ENCODE peak calls at places on chromosomes 7 and 10, in seven cellular contexts. One of them, this sample, is unnamed.

GRCh38 chr7:75870557-75870956 is 8.3 kb upstream of the RHBDD2 start:
- DNase-seq in fibroblast of the aortic adventitia: no peak
- DNase-seq in GM23338: no peak
- DNase-seq in psoas muscle: no peak
- DNase-seq in PC-3: no peak
- DNase-seq in RWPE1: no peak
- DNase-seq in mesothelial cell of epicardium: no peak
- DNase-seq in this sample: no peak

GRCh38 chr7:102991540-102992214 is 78.9 kb downstream of the LRRC17 start:
- DNase-seq in fibroblast of the aortic adventitia: peak
- DNase-seq in GM23338: no peak
- DNase-seq in RWPE1: peak
- DNase-seq in PC-3: peak
- DNase-seq in mesothelial cell of epicardium: no peak
- DNase-seq in psoas muscle: no peak
- DNase-seq in this sample: peak

GRCh38 chr10:94133239-94133638 is 139.5 kb downstream of the PLCE1 start:
- DNase-seq in mesothelial cell of epicardium: no peak
- DNase-seq in psoas muscle: peak
- DNase-seq in PC-3: peak
- DNase-seq in RWPE1: no peak
- DNase-seq in fibroblast of the aortic adventitia: no peak
- DNase-seq in GM23338: no peak
- DNase-seq in this sample: no peak

GRCh38 chr7:69849268-69849667 is 251.0 kb downstream of the AUTS2 start:
- DNase-seq in PC-3: no peak
- DNase-seq in mesothelial cell of epicardium: no peak
- DNase-seq in RWPE1: no peak
- DNase-seq in GM23338: no peak
- DNase-seq in fibroblast of the aortic adventitia: no peak
- DNase-seq in psoas muscle: no peak
- DNase-seq in this sample: no peak

GRCh38 chr7:120856621-120857352 is 1.2 kb downstream of the TSPAN12 start:
- DNase-seq in GM23338: peak
- DNase-seq in PC-3: peak
- DNase-seq in psoas muscle: peak
- DNase-seq in mesothelial cell of epicardium: peak
- DNase-seq in fibroblast of the aortic adventitia: no peak
- DNase-seq in RWPE1: no peak
- DNase-seq in this sample: no peak

GRCh38 chr7:48140001-48140681 is 31.1 kb upstream of the ABCA13 start:
- DNase-seq in mesothelial cell of epicardium: no peak
- DNase-seq in fibroblast of the aortic adventitia: peak
- DNase-seq in PC-3: peak
- DNase-seq in GM23338: no peak
- DNase-seq in RWPE1: no peak
- DNase-seq in psoas muscle: no peak
- DNase-seq in this sample: peak

GRCh38 chr10:101683226-101683625 is 11.7 kb downstream of the FBXW4 start:
- DNase-seq in PC-3: no peak
- DNase-seq in RWPE1: no peak
- DNase-seq in mesothelial cell of epicardium: no peak
- DNase-seq in GM23338: no peak
- DNase-seq in fibroblast of the aortic adventitia: no peak
- DNase-seq in psoas muscle: no peak
- DNase-seq in this sample: no peak

GRCh38 chr7:104230606-104231005 is 22.8 kb upstream of the ORC5 start:
- DNase-seq in GM23338: no peak
- DNase-seq in fibroblast of the aortic adventitia: no peak
- DNase-seq in psoas muscle: no peak
- DNase-seq in mesothelial cell of epicardium: no peak
- DNase-seq in RWPE1: no peak
- DNase-seq in PC-3: no peak
- DNase-seq in this sample: no peak

GRCh38 chr7:4097001-4097609 is 585.0 kb upstream of the FOXK1 start:
- DNase-seq in PC-3: no peak
- DNase-seq in GM23338: no peak
- DNase-seq in psoas muscle: no peak
- DNase-seq in fibroblast of the aortic adventitia: no peak
- DNase-seq in RWPE1: no peak
- DNase-seq in mesothelial cell of epicardium: no peak
- DNase-seq in this sample: no peak

GRCh38 chr7:5635461-5636445 is 145.7 kb downstream of the RNF216 start:
- DNase-seq in mesothelial cell of epicardium: no peak
- DNase-seq in fibroblast of the aortic adventitia: peak
- DNase-seq in psoas muscle: no peak
- DNase-seq in RWPE1: no peak
- DNase-seq in GM23338: no peak
- DNase-seq in PC-3: no peak
- DNase-seq in this sample: no peak

GRCh38 chr10:76882245-76882644 is 755.4 kb downstream of the KCNMA1 start:
- DNase-seq in GM23338: no peak
- DNase-seq in fibroblast of the aortic adventitia: no peak
- DNase-seq in psoas muscle: no peak
- DNase-seq in RWPE1: no peak
- DNase-seq in mesothelial cell of epicardium: no peak
- DNase-seq in PC-3: no peak
- DNase-seq in this sample: no peak

GRCh38 chr10:56653289-56653688 is 292.2 kb upstream of the ZWINT start:
- DNase-seq in RWPE1: no peak
- DNase-seq in mesothelial cell of epicardium: no peak
- DNase-seq in psoas muscle: no peak
- DNase-seq in PC-3: no peak
- DNase-seq in fibroblast of the aortic adventitia: no peak
- DNase-seq in GM23338: no peak
- DNase-seq in this sample: no peak

GRCh38 chr7:35593896-35594295 is 101.0 kb downstream of the HERPUD2 start:
- DNase-seq in RWPE1: no peak
- DNase-seq in fibroblast of the aortic adventitia: no peak
- DNase-seq in PC-3: no peak
- DNase-seq in mesothelial cell of epicardium: no peak
- DNase-seq in psoas muscle: no peak
- DNase-seq in GM23338: peak
- DNase-seq in this sample: no peak
- TF ChIP-seq CTCF in RWPE1: no peak
- TF ChIP-seq CTCF in fibroblast of the aortic adventitia: peak
- TF ChIP-seq CTCF in PC-3: peak
- TF ChIP-seq CTCF in mesothelial cell of epicardium: peak
- TF ChIP-seq CTCF in psoas muscle: no peak
- TF ChIP-seq CTCF in GM23338: peak
- TF ChIP-seq CTCF in this sample: peak

DNA sequence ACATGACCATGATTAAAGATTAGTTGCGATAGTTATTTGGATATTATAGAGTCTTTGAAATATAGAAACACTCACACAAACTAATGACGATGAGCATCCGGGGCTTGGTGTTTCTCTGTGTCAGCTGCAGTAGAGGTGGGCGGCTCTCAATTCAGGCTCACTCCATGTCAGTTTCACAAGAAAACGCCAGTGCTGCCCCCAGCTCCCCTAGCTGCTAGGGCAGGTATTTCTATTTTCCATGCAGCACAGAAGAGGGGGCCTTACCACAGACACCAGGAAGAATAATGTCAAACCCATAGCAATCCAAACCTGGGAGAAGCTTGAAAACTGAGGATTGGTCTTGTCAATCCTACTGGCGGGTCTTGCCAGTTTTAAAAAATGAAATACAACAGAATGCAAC is 197.1 kb downstream of the PHTF2 start:
- DNase-seq in PC-3: no peak
- DNase-seq in RWPE1: no peak
- DNase-seq in fibroblast of the aortic adventitia: no peak
- DNase-seq in psoas muscle: no peak
- DNase-seq in mesothelial cell of epicardium: no peak
- DNase-seq in GM23338: peak
- DNase-seq in this sample: no peak
- TF ChIP-seq CTCF in PC-3: peak
- TF ChIP-seq CTCF in RWPE1: no peak
- TF ChIP-seq CTCF in fibroblast of the aortic adventitia: peak
- TF ChIP-seq CTCF in psoas muscle: no peak
- TF ChIP-seq CTCF in mesothelial cell of epicardium: no peak
- TF ChIP-seq CTCF in GM23338: peak
- TF ChIP-seq CTCF in this sample: no peak

GRCh38 chr10:123166618-123167017 is 12.4 kb downstream of the BUB3 start:
- DNase-seq in fibroblast of the aortic adventitia: no peak
- DNase-seq in psoas muscle: no peak
- DNase-seq in GM23338: no peak
- DNase-seq in RWPE1: no peak
- DNase-seq in mesothelial cell of epicardium: no peak
- DNase-seq in PC-3: no peak
- DNase-seq in this sample: no peak

GRCh38 chr10:123170961-123171360 is 16.8 kb downstream of the BUB3 start:
- DNase-seq in RWPE1: no peak
- DNase-seq in psoas muscle: no peak
- DNase-seq in GM23338: no peak
- DNase-seq in mesothelial cell of epicardium: no peak
- DNase-seq in fibroblast of the aortic adventitia: no peak
- DNase-seq in PC-3: no peak
- DNase-seq in this sample: no peak

GRCh38 chr10:123160311-123160980 is 6.2 kb downstream of the BUB3 start:
- DNase-seq in fibroblast of the aortic adventitia: no peak
- DNase-seq in mesothelial cell of epicardium: no peak
- DNase-seq in GM23338: no peak
- DNase-seq in psoas muscle: no peak
- DNase-seq in RWPE1: no peak
- DNase-seq in PC-3: no peak
- DNase-seq in this sample: no peak

GRCh38 chr10:123165445-123166072 is 11.4 kb downstream of the BUB3 start:
- DNase-seq in PC-3: no peak
- DNase-seq in RWPE1: no peak
- DNase-seq in psoas muscle: no peak
- DNase-seq in mesothelial cell of epicardium: no peak
- DNase-seq in fibroblast of the aortic adventitia: no peak
- DNase-seq in GM23338: no peak
- DNase-seq in this sample: no peak
- TF ChIP-seq CTCF in PC-3: peak
- TF ChIP-seq CTCF in RWPE1: no peak
- TF ChIP-seq CTCF in psoas muscle: no peak
- TF ChIP-seq CTCF in mesothelial cell of epicardium: no peak
- TF ChIP-seq CTCF in fibroblast of the aortic adventitia: no peak
- TF ChIP-seq CTCF in GM23338: peak
- TF ChIP-seq CTCF in this sample: no peak

GRCh38 chr10:98420786-98421185 is 5.8 kb upstream of the PYROXD2 start:
- DNase-seq in RWPE1: no peak
- DNase-seq in GM23338: no peak
- DNase-seq in psoas muscle: no peak
- DNase-seq in PC-3: no peak
- DNase-seq in mesothelial cell of epicardium: no peak
- DNase-seq in fibroblast of the aortic adventitia: no peak
- DNase-seq in this sample: no peak

GRCh38 chr10:98425511-98426352 is 10.8 kb upstream of the PYROXD2 start:
- DNase-seq in GM23338: peak
- DNase-seq in PC-3: peak
- DNase-seq in psoas muscle: no peak
- DNase-seq in RWPE1: peak
- DNase-seq in mesothelial cell of epicardium: no peak
- DNase-seq in fibroblast of the aortic adventitia: peak
- DNase-seq in this sample: no peak

GRCh38 chr10:98422182-98422581 is 7.2 kb upstream of the PYROXD2 start:
- DNase-seq in fibroblast of the aortic adventitia: no peak
- DNase-seq in RWPE1: no peak
- DNase-seq in mesothelial cell of epicardium: no peak
- DNase-seq in PC-3: no peak
- DNase-seq in psoas muscle: no peak
- DNase-seq in GM23338: no peak
- DNase-seq in this sample: no peak

GRCh38 chr10:98424308-98425254 is 9.6 kb upstream of the PYROXD2 start:
- DNase-seq in mesothelial cell of epicardium: no peak
- DNase-seq in PC-3: no peak
- DNase-seq in RWPE1: no peak
- DNase-seq in GM23338: no peak
- DNase-seq in psoas muscle: no peak
- DNase-seq in fibroblast of the aortic adventitia: no peak
- DNase-seq in this sample: no peak

GRCh38 chr10:98423691-98424120 is 8.7 kb upstream of the PYROXD2 start:
- DNase-seq in psoas muscle: no peak
- DNase-seq in PC-3: no peak
- DNase-seq in mesothelial cell of epicardium: no peak
- DNase-seq in fibroblast of the aortic adventitia: no peak
- DNase-seq in GM23338: peak
- DNase-seq in RWPE1: no peak
- DNase-seq in this sample: no peak
- TF ChIP-seq CTCF in psoas muscle: no peak
- TF ChIP-seq CTCF in PC-3: no peak
- TF ChIP-seq CTCF in mesothelial cell of epicardium: peak
- TF ChIP-seq CTCF in fibroblast of the aortic adventitia: no peak
- TF ChIP-seq CTCF in GM23338: peak
- TF ChIP-seq CTCF in RWPE1: no peak
- TF ChIP-seq CTCF in this sample: no peak

This sample was measured in AG09319.